ENCODE peak calls at places on chromosome 11, in eight cellular contexts. E, J, X, Q, D, O, L and U are unnamed samples.

GRCh38 chr11:17012712-17013547 is 1.3 kb downstream of the PLEKHA7 start:
- DNase-seq in E (peak), J (no peak), X (peak), Q (peak), D (no peak), O (peak), L (no peak), U (peak)

GRCh38 chr11:63595296-63595695 is 18.9 kb downstream of the PLAAT3 start:
- DNase-seq in E (no peak), J (no peak), X (no peak), Q (no peak), D (no peak), O (no peak), L (no peak), U (no peak)

GRCh38 chr11:57361926-57362325 is 19.0 kb downstream of the PRG3 start:
- DNase-seq in E (no peak), J (no peak), X (no peak), Q (no peak), D (no peak), O (no peak), L (no peak), U (no peak)

GRCh38 chr11:22657101-22657694 is 9.2 kb upstream of the GAS2 start:
- DNase-seq in E (no peak), J (no peak), X (no peak), Q (no peak), D (no peak), O (no peak), L (no peak), U (no peak)

GRCh38 chr11:132535830-132536229 is 996.5 kb downstream of the OPCML start:
- DNase-seq in E (no peak), J (no peak), X (no peak), Q (no peak), D (no peak), O (no peak), L (no peak), U (no peak)

GRCh38 chr11:11297578-11297977 is 55.5 kb downstream of the CSNK2A3 start:
- DNase-seq in E (no peak), J (no peak), X (no peak), Q (no peak), D (no peak), O (no peak), L (no peak), U (no peak)

GRCh38 chr11:119179983-119180382 is 5.3 kb upstream of the NHERF4 start:
- DNase-seq in E (no peak), J (no peak), X (peak), Q (no peak), D (no peak), O (no peak), L (no peak), U (no peak)

GRCh38 chr11:132942611-132943324 is 589.5 kb downstream of the OPCML start:
- DNase-seq in E (no peak), J (no peak), X (no peak), Q (no peak), D (no peak), O (no peak), L (no peak), U (peak)

GRCh38 chr11:91694331-91694730 is 530.3 kb upstream of the FAT3 start:
- DNase-seq in E (no peak), J (no peak), X (no peak), Q (no peak), D (no peak), O (no peak), L (no peak), U (no peak)

GRCh38 chr11:107561688-107562087 is 3.8 kb downstream of the ALKBH8 start:
- DNase-seq in E (no peak), J (no peak), X (no peak), Q (peak), D (peak), O (peak), L (no peak), U (no peak)

GRCh38 chr11:69337211-69337721 is 43.3 kb downstream of the MYEOV start:
- DNase-seq in E (peak), J (peak), X (no peak), Q (no peak), D (peak), O (no peak), L (no peak), U (no peak)

GRCh38 chr11:132177106-132177505 is 806.7 kb downstream of the NTM start:
- DNase-seq in E (no peak), J (no peak), X (peak), Q (peak), D (peak), O (peak), L (no peak), U (no peak)

GRCh38 chr11:130407978-130408377 is 20.4 kb downstream of the ADAMTS8 start:
- DNase-seq in E (no peak), J (no peak), X (no peak), Q (peak), D (peak), O (no peak), L (no peak), U (no peak)

GRCh38 chr11:41665633-41666032 is 206.2 kb upstream of the LRRC4C start:
- DNase-seq in E (no peak), J (no peak), X (no peak), Q (no peak), D (no peak), O (no peak), L (no peak), U (no peak)

GRCh38 chr11:43982421-43982820 is 40.0 kb downstream of the C11orf96 start:
- DNase-seq in E (peak), J (no peak), X (no peak), Q (no peak), D (no peak), O (no peak), L (no peak), U (no peak)

GRCh38 chr11:112588252-112588668 is 327.6 kb upstream of the PLET1 start:
- DNase-seq in E (no peak), J (peak), X (peak), Q (peak), D (peak), O (peak), L (peak), U (peak)

GRCh38 chr11:18132341-18132740 is at the start of gene MRGPRX3:
- DNase-seq in E (no peak), J (no peak), X (no peak), Q (no peak), D (peak), O (no peak), L (no peak), U (no peak)

GRCh38 chr11:130778026-130778425 is 138.3 kb downstream of the SNX19 start:
- DNase-seq in E (peak), J (no peak), X (no peak), Q (no peak), D (no peak), O (no peak), L (no peak), U (no peak)

GRCh38 chr11:54946429-54946828 is 239.8 kb downstream of the OR4A5 start:
- DNase-seq in E (no peak), J (no peak), X (no peak), Q (no peak), D (no peak), O (no peak), L (no peak), U (no peak)

GRCh38 chr11:108199446-108200321 is 22.8 kb downstream of the NPAT start:
- DNase-seq in E (no peak), J (peak), X (no peak), Q (peak), D (peak), O (no peak), L (no peak), U (no peak)

GRCh38 chr11:3021125-3021524 is 29.0 kb upstream of the NAP1L4 start:
- DNase-seq in E (no peak), J (no peak), X (peak), Q (no peak), D (peak), O (peak), L (no peak), U (no peak)

GRCh38 chr11:73266644-73267015 is 5.5 kb upstream of the P2RY6 start:
- DNase-seq in E (no peak), J (no peak), X (no peak), Q (no peak), D (no peak), O (no peak), L (no peak), U (no peak)